ENCODE peak calls at places on chromosome 4, in four cellular contexts. H is HCT116, O is tibial nerve, T is stomach. D is an unnamed sample.
A peak's percentile ranks its signal among the peaks of the same experiment; 100 is the strongest.

GRCh38 chr4:38921151-38921550 is 53.5 kb downstream of the FAM114A1 start:
- DNase-seq in H (no peak), O (no peak), T (no peak), D (no peak)

GRCh38 chr4:83281326-83281725 is 3.3 kb downstream of the COQ2 start:
- DNase-seq in H (no peak), O (no peak), T (no peak), D (no peak)

GRCh38 chr4:109009909-109010308 is 247.1 kb upstream of the ETNPPL start:
- DNase-seq in H (no peak), O (no peak), T (no peak), D (no peak)

GRCh38 chr4:120070191-120070590 is 3.5 kb upstream of the MAD2L1 start:
- DNase-seq in H (no peak), O (no peak), T (no peak), D (no peak)

GRCh38 chr4:26088433-26088928 is 174.5 kb downstream of the SMIM20 start:
- DNase-seq in H (no peak), O (peak; percentile 35), T (no peak), D (no peak)

GRCh38 chr4:82044141-82044993 is 329.4 kb downstream of the HNRNPD start:
- DNase-seq in H (no peak), O (peak; percentile 14), T (peak; percentile 66), D (no peak)

GRCh38 chr4:77418333-77418732 is 187.3 kb upstream of the CXCL13 start:
- DNase-seq in H (peak; percentile 24), O (no peak), T (no peak), D (no peak)

GRCh38 chr4:179124419-179124818 is 1682.2 kb upstream of the AGA start:
- DNase-seq in H (no peak), O (no peak), T (no peak), D (no peak)

GRCh38 chr4:184949020-184949419 is 69.3 kb upstream of the HELT start:
- DNase-seq in H (no peak), O (no peak), T (no peak), D (no peak)

GRCh38 chr4:40915318-40916217 is 165.8 kb downstream of the NSUN7 start:
- DNase-seq in H (no peak), O (no peak), T (no peak), D (no peak)

GRCh38 chr4:139767168-139767567 is 101.5 kb downstream of the MGST2 start:
- DNase-seq in H (no peak), O (no peak), T (no peak), D (no peak)

GRCh38 chr4:150240011-150240410 is 161.8 kb downstream of the DCLK2 start:
- DNase-seq in H (no peak), O (no peak), T (no peak), D (no peak)

DNA sequence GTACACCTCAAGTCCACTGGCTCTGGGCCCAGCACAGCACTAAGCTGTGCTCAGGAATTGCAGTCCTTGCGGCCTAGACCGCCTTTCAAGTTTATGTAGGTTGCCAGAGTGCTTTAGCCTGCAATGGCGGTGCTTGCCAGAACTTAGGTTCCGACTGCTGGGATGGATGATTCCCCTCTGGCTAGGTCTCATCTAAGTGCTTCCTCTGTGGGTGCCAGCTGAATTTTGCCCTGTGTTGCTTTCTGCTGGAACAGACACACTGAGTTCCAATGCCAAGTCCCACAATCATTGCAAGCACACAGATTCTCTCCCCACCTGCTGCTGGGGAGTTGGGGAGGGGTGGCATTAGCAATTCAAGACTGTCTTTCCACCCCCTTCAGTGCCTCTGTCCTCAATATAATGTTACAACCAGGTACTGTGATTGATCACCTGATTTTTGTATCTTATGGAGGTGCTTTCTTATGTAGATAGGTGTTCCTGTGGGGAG is 129.5 kb downstream of the GRID2 start:
- DNase-seq in H (no peak), O (no peak), T (no peak), D (no peak)
- TF ChIP-seq POLR2A in H (no peak), O (no peak), T (no peak), D (no peak)

GRCh38 chr4:16225139-16225538 is 1.1 kb downstream of the TAPT1 start:
- DNase-seq in H (no peak), O (no peak), T (no peak), D (no peak)

GRCh38 chr4:16225681-16225995 is 633 bp downstream of the TAPT1 start:
- DNase-seq in H (no peak), O (no peak), T (no peak), D (no peak)

GRCh38 chr4:16226816-16227461 is 668 bp upstream of the TAPT1 start:
- DNase-seq in H (no peak), O (peak; percentile 39), T (peak; percentile 56), D (no peak)

GRCh38 chr4:16227462-16227868 is 1.2 kb upstream of the TAPT1 start:
- DNase-seq in H (no peak), O (peak; percentile 26), T (peak; percentile 40), D (no peak)

DNA sequence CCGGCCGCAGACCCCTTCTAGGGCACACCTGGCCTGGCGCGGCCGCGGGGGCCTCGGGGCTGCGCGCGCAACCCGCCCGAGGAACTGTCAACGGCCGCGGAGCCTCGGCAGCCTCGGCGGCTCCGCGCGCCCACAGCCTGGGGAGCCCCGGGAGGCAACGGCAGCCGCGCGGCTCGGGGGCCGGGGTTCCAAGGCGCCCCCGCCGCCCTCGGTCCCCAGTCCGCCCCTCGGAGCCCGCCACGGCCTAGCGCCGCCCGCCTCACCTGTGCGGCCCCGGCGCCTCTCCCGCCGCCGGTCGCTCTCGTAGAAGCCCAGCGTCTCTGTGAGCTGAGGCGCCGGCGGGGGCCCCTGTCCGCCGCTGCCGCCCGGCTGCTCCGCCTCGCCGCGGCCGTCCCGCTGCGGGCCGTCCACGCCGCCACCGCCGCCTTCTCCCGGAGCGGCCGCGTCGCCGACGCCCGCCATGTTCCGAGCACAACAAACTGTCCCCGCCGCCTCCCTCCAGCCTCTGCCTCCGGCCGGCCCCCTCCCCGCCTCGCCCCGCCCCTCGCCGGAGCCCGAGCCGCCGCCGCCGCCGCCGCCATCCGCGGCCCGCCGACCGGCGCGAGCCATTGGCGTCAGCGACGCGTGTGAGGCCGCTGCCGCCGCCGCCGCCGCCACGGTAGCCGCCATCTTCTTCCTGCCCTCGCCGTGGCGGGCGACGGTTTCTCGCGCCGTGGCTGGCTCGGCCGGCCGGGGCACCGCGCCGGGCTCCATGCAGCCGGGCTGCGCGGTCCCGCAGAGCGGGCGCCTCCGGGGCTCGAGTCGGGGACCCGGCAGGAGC is at the start of gene TAPT1:
- DNase-seq in H (no peak), O (peak; percentile 69), T (peak; percentile 83), D (peak; percentile 23)
- TF ChIP-seq POLR2A in H (peak; percentile 26), O (peak; percentile 30), T (no peak), D (peak; percentile 47)

GRCh38 chr4:74632634-74633033 is 161.7 kb downstream of the BTC start:
- DNase-seq in H (peak; percentile 95), O (peak; percentile 41), T (peak; percentile 66), D (peak; percentile 14)
- TF ChIP-seq POLR2A in H (no peak), O (no peak), T (no peak), D (no peak)

DNA sequence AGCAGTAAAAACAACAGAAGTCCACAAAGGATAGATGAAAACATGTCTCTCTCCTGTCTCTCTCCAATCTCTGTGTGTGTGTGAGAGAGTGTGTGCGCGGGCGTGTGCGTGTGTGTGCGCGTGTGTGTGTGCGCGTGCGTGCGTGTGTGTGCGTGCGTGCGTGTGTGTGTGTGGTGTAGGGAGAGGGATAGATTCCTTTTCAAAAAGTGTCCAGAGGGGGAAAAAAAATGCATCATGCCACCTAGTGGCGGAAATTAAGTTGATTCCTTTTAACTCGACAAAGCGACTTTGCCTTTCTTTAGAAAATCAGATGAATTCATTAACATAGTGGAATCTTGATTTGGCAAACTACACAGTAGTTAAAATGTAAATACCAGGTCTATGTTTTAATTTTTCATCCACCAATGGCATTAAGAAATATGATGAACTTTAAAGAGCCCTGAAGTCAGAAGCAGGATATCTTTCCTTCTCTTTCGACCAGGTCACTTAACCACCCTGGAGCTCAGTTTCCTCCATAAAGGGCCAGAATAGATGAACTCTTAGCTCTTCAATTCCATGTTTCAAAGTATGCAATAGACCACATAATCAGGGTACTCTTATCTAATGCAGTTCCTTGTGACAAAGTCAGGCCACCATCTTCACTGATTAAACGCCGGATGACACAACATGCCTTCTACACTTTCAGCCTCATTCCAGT is 162.9 kb downstream of the FBXO8 start:
- DNase-seq in H (peak; percentile 66), O (peak; percentile 41), T (no peak), D (no peak)
- TF ChIP-seq POLR2A in H (no peak), O (no peak), T (no peak), D (no peak)

DNA sequence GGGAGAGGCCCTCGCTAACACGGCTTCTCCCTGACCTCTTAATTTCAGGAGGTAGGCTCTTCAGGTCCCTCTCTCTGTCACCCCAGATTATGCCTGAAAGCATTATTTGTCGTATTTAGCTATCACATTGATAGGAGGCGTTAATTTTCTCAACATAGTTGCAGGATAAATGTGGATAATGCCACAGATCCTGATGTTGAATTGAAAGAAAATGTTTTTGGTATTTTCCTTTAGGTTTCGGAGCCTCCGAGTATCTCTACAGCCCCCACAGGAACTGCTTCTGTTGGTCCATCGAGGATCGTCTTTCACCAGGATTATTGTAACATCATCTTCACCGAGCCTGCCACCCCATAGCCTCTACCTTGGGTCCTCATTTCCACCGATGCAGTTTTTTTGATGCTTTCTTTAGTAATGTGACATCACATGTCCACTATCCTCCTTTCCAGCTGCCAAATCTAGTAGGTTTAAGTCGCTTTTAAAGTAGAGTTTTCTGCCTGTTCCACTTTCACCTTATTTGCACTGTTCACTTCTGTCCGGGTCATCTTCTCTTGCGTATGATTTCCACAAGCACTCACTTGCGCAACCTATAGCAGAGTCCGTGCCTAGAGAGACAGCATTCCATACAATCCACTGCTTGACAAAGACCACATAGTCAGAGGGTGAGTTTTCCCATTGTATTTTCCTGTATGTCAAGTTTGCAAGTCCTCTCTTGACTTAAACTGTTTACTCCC is 665 bp downstream of the TIGD2 start:
- DNase-seq in H (no peak), O (no peak), T (no peak), D (no peak)
- TF ChIP-seq POLR2A in H (no peak), O (no peak), T (no peak), D (no peak)

GRCh38 chr4:48269861-48270515 is 350 bp upstream of the TEC start:
- DNase-seq in H (peak; percentile 88), O (peak; percentile 85), T (peak; percentile 96), D (no peak)
- TF ChIP-seq POLR2A in H (peak; percentile 16), O (no peak), T (no peak), D (no peak)

GRCh38 chr4:2244947-2245786 is 3.2 kb upstream of the HAUS3 start:
- DNase-seq in H (no peak), O (no peak), T (no peak), D (peak; percentile 9)
- TF ChIP-seq POLR2A in H (no peak), O (no peak), T (no peak), D (no peak)

GRCh38 chr4:173167793-173168395 is 717 bp upstream of the GALNT7 start:
- DNase-seq in H (peak; percentile 52), O (no peak), T (peak; percentile 48), D (no peak)
- TF ChIP-seq POLR2A in H (no peak), O (no peak), T (peak; percentile 28), D (peak; percentile 41)